ENCODE peak calls at places on chromosomes 12 and 14, in six cellular contexts. X is HFFc6; Z is neural crest cell; S is Calu3; Y is activated CD4-positive, alpha-beta T cell treated with anti-CD3 and anti-CD28 coated beads, Interleukin-2, amount 50 U/mL, for 4 hours; E is testis. I is an unnamed sample.

GRCh38 chr12:48163150-48163747 is 5.9 kb upstream of the ASB8 start:
- DNase-seq in Z (no peak), S (no peak), X (no peak), E (no peak), Y (no peak), I (no peak)

GRCh38 chr12:12482959-12483358 is 79.7 kb downstream of the DUSP16 start:
- DNase-seq in Z (no peak), S (no peak), Y (no peak), X (no peak), E (no peak), I (no peak)

GRCh38 chr14:69328317-69328716 is 68.4 kb downstream of the GALNT16 start:
- DNase-seq in Z (no peak), X (no peak), E (no peak), S (no peak), Y (no peak), I (no peak)

GRCh38 chr14:30214456-30215090 is 286.9 kb upstream of the PRKD1 start:
- DNase-seq in Z (peak), E (peak), S (peak), X (peak), Y (no peak), I (peak)

GRCh38 chr14:97584528-97584927 is 787.3 kb downstream of the VRK1 start:
- DNase-seq in S (no peak), Y (no peak), X (no peak), Z (no peak), E (peak), I (no peak)

GRCh38 chr12:109458771-109459208 is 18.3 kb downstream of the KCTD10 start:
- DNase-seq in X (no peak), S (no peak), E (no peak), Z (no peak), Y (no peak), I (no peak)

GRCh38 chr12:32084753-32085152 is 21.9 kb upstream of the BICD1 start:
- DNase-seq in Y (no peak), X (no peak), S (no peak), Z (no peak), E (no peak), I (no peak)

GRCh38 chr12:19744760-19745218 is 305.5 kb downstream of the AEBP2 start:
- DNase-seq in S (peak), X (no peak), Y (no peak), Z (no peak), E (no peak), I (no peak)

GRCh38 chr12:109291531-109292341 is 17.3 kb downstream of the FOXN4 start:
- DNase-seq in X (no peak), E (no peak), Y (no peak), Z (peak), S (peak), I (peak)

GRCh38 chr12:15088115-15088514 is 115.3 kb downstream of the PDE6H start:
- DNase-seq in Z (no peak), Y (no peak), E (no peak), X (no peak), S (no peak), I (no peak)

GRCh38 chr12:100716658-100716948 is 78.0 kb upstream of the ANO4 start:
- DNase-seq in Y (no peak), E (no peak), X (no peak), S (no peak), Z (no peak), I (no peak)

GRCh38 chr12:126506426-126507182 is 1441.4 kb downstream of the AACS start:
- DNase-seq in Z (no peak), S (no peak), E (no peak), X (no peak), Y (no peak), I (no peak)

GRCh38 chr14:67420102-67420739 is 8.3 kb upstream of the PLEK2 start:
- DNase-seq in Z (no peak), Y (peak), E (no peak), S (peak), X (no peak), I (no peak)

GRCh38 chr12:56034586-56035332 is 7.0 kb upstream of the RPS26 start:
- DNase-seq in E (no peak), S (no peak), X (no peak), Y (no peak), Z (no peak), I (no peak)

GRCh38 chr14:20327005-20327869 is 5.8 kb downstream of the CCNB1IP1 start:
- DNase-seq in E (no peak), Y (no peak), X (peak), S (peak), Z (no peak), I (peak)

GRCh38 chr12:76878045-76878898 is 547 bp downstream of the CSRP2 start:
- DNase-seq in X (no peak), Z (peak), E (no peak), Y (peak), S (peak), I (peak)

GRCh38 chr12:726281-727140 is 25.9 kb upstream of the WNK1 start:
- DNase-seq in Z (no peak), S (no peak), X (no peak), Y (no peak), E (no peak), I (no peak)

GRCh38 chr12:84508325-84508861 is 404.2 kb downstream of the SLC6A15 start:
- DNase-seq in S (peak), Y (no peak), X (peak), E (no peak), Z (no peak), I (no peak)

GRCh38 chr12:121791671-121792496 is 1.6 kb downstream of the RHOF start:
- DNase-seq in S (peak), E (no peak), Y (no peak), X (no peak), Z (no peak), I (no peak)

GRCh38 chr12:124694250-124694649 is 126.8 kb upstream of the NCOR2 start:
- DNase-seq in E (no peak), S (no peak), Y (no peak), X (no peak), Z (no peak), I (no peak)

GRCh38 chr14:93683241-93683640 is 105.0 kb downstream of the PRIMA1 start:
- DNase-seq in S (peak), Y (no peak), E (peak), X (no peak), Z (peak), I (no peak)

GRCh38 chr14:24677956-24678355 is 44.0 kb upstream of the GZMB start:
- DNase-seq in S (no peak), E (no peak), Y (no peak), X (no peak), Z (no peak), I (no peak)

GRCh38 chr14:53055003-53055402 is 98.1 kb downstream of the DDHD1 start:
- DNase-seq in Z (no peak), E (no peak), X (peak), Y (no peak), S (no peak), I (peak)

GRCh38 chr12:85820117-85820516 is 16.1 kb downstream of the RASSF9 start:
- DNase-seq in S (no peak), X (no peak), E (no peak), Z (no peak), Y (no peak), I (no peak)

GRCh38 chr14:51954657-51955056 is 34.7 kb upstream of the RTRAF start:
- DNase-seq in Z (no peak), X (no peak), Y (no peak), E (no peak), S (no peak), I (no peak)

GRCh38 chr12:48978291-48978740 is at the start of gene WNT1:
- DNase-seq in Y (no peak), Z (no peak), S (no peak), X (no peak), E (no peak), I (no peak)

GRCh38 chr12:58367041-58367440 is 425.7 kb downstream of the ATP23 start:
- DNase-seq in Z (no peak), Y (no peak), S (no peak), X (peak), E (no peak), I (no peak)

GRCh38 chr12:28054583-28054982 is 82.0 kb upstream of the PTHLH start:
- DNase-seq in X (no peak), S (no peak), Y (no peak), E (no peak), Z (no peak), I (no peak)